ENCODE peak calls at places on chromosomes 3 and 15, in nine cellular contexts. X, W, S, O, I, D, Z, E and H are unnamed samples.

GRCh38 chr3:76470285-76470684 is 569.6 kb upstream of the ROBO2 start:
- DNase-seq in D (no peak), X (peak), Z (no peak), S (no peak), W (no peak), O (no peak), I (peak), E (no peak), H (peak)

GRCh38 chr15:40277472-40277871 is 5.4 kb downstream of the ANKRD63 start:
- DNase-seq in Z (no peak), I (no peak), S (no peak), E (no peak), D (no peak), O (no peak), W (no peak), X (no peak), H (no peak)

GRCh38 chr3:128435058-128435457 is 31.6 kb downstream of the DNAJB8 start:
- DNase-seq in X (no peak), D (no peak), I (peak), E (no peak), Z (no peak), W (no peak), O (no peak), S (peak), H (peak)

GRCh38 chr15:60964527-60964926 is 264.6 kb downstream of the RORA start:
- DNase-seq in D (no peak), W (no peak), E (no peak), I (no peak), X (no peak), S (peak), O (no peak), Z (peak), H (no peak)

GRCh38 chr15:84570164-84570692 is 30.6 kb upstream of the ZSCAN2 start:
- DNase-seq in O (peak), Z (peak), D (peak), S (peak), I (peak), X (no peak), E (no peak), W (peak), H (peak)

GRCh38 chr3:86547697-86548096 is 443.3 kb downstream of the VGLL3 start:
- DNase-seq in S (peak), W (no peak), X (no peak), Z (no peak), D (no peak), I (no peak), E (no peak), O (no peak), H (no peak)

GRCh38 chr15:87764461-87765236 is 491.9 kb downstream of the NTRK3 start:
- DNase-seq in S (peak), X (peak), Z (peak), O (no peak), I (peak), W (no peak), D (no peak), E (no peak), H (no peak)

GRCh38 chr15:88489321-88489720 is 21.8 kb downstream of the MRPS11 start:
- DNase-seq in Z (no peak), D (no peak), O (no peak), X (no peak), E (peak), W (no peak), S (peak), I (no peak), H (no peak)

GRCh38 chr3:53885239-53885638 is 3.3 kb upstream of the ACTR8 start:
- DNase-seq in X (no peak), S (no peak), E (no peak), Z (peak), W (no peak), I (no peak), O (no peak), D (no peak), H (peak)

GRCh38 chr3:12393894-12394293 is 90.4 kb upstream of the TSEN2 start:
- DNase-seq in S (no peak), D (no peak), X (no peak), Z (peak), O (no peak), E (no peak), I (peak), W (no peak), H (no peak)

GRCh38 chr3:12948891-12949711 is 107.7 kb upstream of the RPL32 start:
- DNase-seq in D (no peak), Z (no peak), O (no peak), W (no peak), S (no peak), I (peak), X (no peak), E (no peak), H (peak)

GRCh38 chr3:161859870-161860450 is 363.4 kb downstream of the OTOL1 start:
- DNase-seq in I (peak), O (no peak), W (no peak), Z (no peak), E (no peak), S (no peak), D (peak), X (no peak), H (no peak)

GRCh38 chr3:193831495-193832455 is 238.8 kb downstream of the OPA1 start:
- DNase-seq in I (no peak), O (no peak), D (no peak), Z (no peak), S (peak), W (no peak), E (no peak), X (peak), H (peak)

GRCh38 chr15:79091204-79091867 is 756 bp upstream of the RASGRF1 start:
- DNase-seq in I (no peak), S (peak), E (peak), W (no peak), X (no peak), D (peak), O (no peak), Z (peak), H (peak)

GRCh38 chr3:150727653-150728502 is 24.2 kb upstream of the ERICH6 start:
- DNase-seq in S (no peak), D (no peak), Z (no peak), E (no peak), X (no peak), I (no peak), O (no peak), W (no peak), H (no peak)

GRCh38 chr3:31550452-31551251 is 17.9 kb downstream of the STT3B start:
- DNase-seq in O (no peak), I (peak), X (no peak), D (peak), E (no peak), Z (peak), S (no peak), W (no peak), H (no peak)

GRCh38 chr15:40785814-40786213 is 16.0 kb downstream of the C15orf62 start:
- DNase-seq in Z (no peak), W (no peak), I (peak), S (no peak), E (no peak), X (no peak), O (no peak), D (no peak), H (no peak)

GRCh38 chr3:197468866-197469382 is 86.8 kb downstream of the BDH1 start:
- DNase-seq in S (peak), I (no peak), O (no peak), W (peak), D (no peak), X (no peak), E (no peak), Z (peak), H (no peak)

GRCh38 chr3:71444028-71444860 is 139.3 kb downstream of the FOXP1 start:
- DNase-seq in D (no peak), O (peak), S (no peak), E (no peak), Z (no peak), W (peak), I (peak), X (no peak), H (no peak)

GRCh38 chr15:85383470-85384148 is 3.2 kb downstream of the AKAP13 start:
- DNase-seq in I (no peak), X (no peak), O (no peak), S (no peak), W (no peak), D (no peak), E (no peak), Z (no peak), H (peak)

GRCh38 chr3:21185816-21186314 is 565.1 kb downstream of the ZNF385D start:
- DNase-seq in O (no peak), D (no peak), I (no peak), Z (no peak), W (no peak), E (no peak), S (no peak), X (peak), H (peak)

GRCh38 chr3:5055352-5056004 is 66.6 kb upstream of the ARL8B start:
- DNase-seq in W (no peak), D (no peak), X (no peak), E (no peak), S (no peak), O (no peak), I (no peak), Z (no peak), H (no peak)

GRCh38 chr15:65824031-65824743 is 32.1 kb upstream of the DENND4A start:
- DNase-seq in S (peak), O (peak), Z (peak), I (peak), X (no peak), E (peak), D (peak), W (peak), H (peak)

GRCh38 chr3:54830658-54831057 is 97.2 kb downstream of the LRTM1 start:
- DNase-seq in E (peak), Z (peak), W (peak), I (peak), D (no peak), X (no peak), O (no peak), S (peak), H (peak)

GRCh38 chr15:42845581-42845980 is 75.0 kb downstream of the TTBK2 start:
- DNase-seq in I (peak), D (no peak), Z (peak), X (no peak), S (no peak), O (no peak), E (no peak), W (no peak), H (no peak)

GRCh38 chr3:18501679-18502343 is 76.7 kb upstream of the SATB1 start:
- DNase-seq in S (peak), O (no peak), Z (no peak), I (peak), W (no peak), E (no peak), D (no peak), X (no peak), H (peak)

GRCh38 chr3:125683067-125683844 is 88.0 kb upstream of the OSBPL11 start:
- DNase-seq in Z (no peak), E (no peak), W (no peak), I (no peak), X (no peak), O (no peak), S (no peak), D (no peak), H (no peak)

GRCh38 chr3:179563298-179563934 is 690 bp downstream of the ACTL6A start:
- DNase-seq in S (peak), D (peak), X (no peak), Z (peak), E (peak), I (peak), O (peak), W (peak), H (peak)

GRCh38 chr3:171306631-171307030 is 153.6 kb downstream of the TNIK start:
- DNase-seq in Z (peak), X (peak), S (no peak), D (no peak), O (peak), W (peak), I (no peak), E (no peak), H (no peak)
- H3K4me3 ChIP-seq in Z (no peak), X (no peak), S (no peak), D (no peak), O (peak), W (no peak), I (no peak), E (no peak), H (no peak)

GRCh38 chr15:33124275-33124674 is 70.2 kb downstream of the FMN1 start:
- DNase-seq in D (no peak), S (no peak), W (no peak), Z (no peak), O (no peak), E (no peak), X (no peak), I (no peak), H (no peak)
- H3K4me3 ChIP-seq in D (no peak), S (no peak), W (no peak), Z (no peak), O (no peak), E (no peak), X (no peak), I (no peak), H (no peak)

GRCh38 chr15:91853968-91854943 is 748 bp downstream of the SLCO3A1 start:
- DNase-seq in X (no peak), O (peak), Z (peak), I (no peak), E (peak), W (peak), S (peak), D (peak), H (peak)
- H3K4me3 ChIP-seq in X (peak), O (peak), Z (peak), I (no peak), E (peak), W (peak), S (peak), D (peak), H (peak)

GRCh38 chr15:58477228-58477627 is 45.4 kb downstream of the LIPC start:
- DNase-seq in Z (no peak), O (no peak), W (no peak), S (no peak), D (no peak), E (no peak), I (no peak), X (no peak), H (no peak)

GRCh38 chr15:58476525-58477162 is 44.9 kb downstream of the LIPC start:
- DNase-seq in Z (no peak), O (no peak), X (no peak), I (no peak), D (no peak), E (no peak), S (no peak), W (no peak), H (no peak)

GRCh38 chr15:58474741-58475323 is 43.0 kb downstream of the LIPC start:
- DNase-seq in O (no peak), D (no peak), E (no peak), S (no peak), Z (no peak), X (no peak), I (no peak), W (no peak), H (no peak)

GRCh38 chr15:58473720-58474119 is 41.9 kb downstream of the LIPC start:
- DNase-seq in D (no peak), Z (peak), W (no peak), E (no peak), S (no peak), I (peak), O (no peak), X (peak), H (peak)

GRCh38 chr15:58475573-58476524 is 44.1 kb downstream of the LIPC start:
- DNase-seq in I (no peak), X (peak), E (no peak), W (no peak), D (no peak), S (no peak), O (no peak), Z (no peak), H (peak)
- H3K4me3 ChIP-seq in I (no peak), X (no peak), E (no peak), W (no peak), D (no peak), S (no peak), O (no peak), Z (no peak), H (no peak)

GRCh38 chr3:155009217-155009616 is 70.9 kb upstream of the MME start:
- DNase-seq in I (no peak), D (no peak), O (no peak), X (no peak), Z (no peak), W (no peak), S (no peak), E (no peak), H (no peak)

GRCh38 chr3:155013427-155013826 is 66.7 kb upstream of the MME start:
- DNase-seq in Z (no peak), W (no peak), D (no peak), I (no peak), O (no peak), E (no peak), X (no peak), S (no peak), H (no peak)

GRCh38 chr3:155012584-155012983 is 67.5 kb upstream of the MME start:
- DNase-seq in S (no peak), Z (no peak), O (no peak), E (no peak), I (peak), X (no peak), W (no peak), D (no peak), H (peak)

GRCh38 chr3:155007729-155008128 is 72.4 kb upstream of the MME start:
- DNase-seq in W (no peak), D (no peak), O (no peak), I (no peak), E (no peak), X (no peak), Z (no peak), S (no peak), H (no peak)

GRCh38 chr3:155010416-155010815 is 69.7 kb upstream of the MME start:
- DNase-seq in X (no peak), W (no peak), S (no peak), D (peak), Z (no peak), E (no peak), O (no peak), I (no peak), H (peak)
- H3K4me3 ChIP-seq in X (no peak), W (no peak), S (no peak), D (no peak), Z (no peak), E (no peak), O (no peak), I (no peak), H (no peak)

DNA sequence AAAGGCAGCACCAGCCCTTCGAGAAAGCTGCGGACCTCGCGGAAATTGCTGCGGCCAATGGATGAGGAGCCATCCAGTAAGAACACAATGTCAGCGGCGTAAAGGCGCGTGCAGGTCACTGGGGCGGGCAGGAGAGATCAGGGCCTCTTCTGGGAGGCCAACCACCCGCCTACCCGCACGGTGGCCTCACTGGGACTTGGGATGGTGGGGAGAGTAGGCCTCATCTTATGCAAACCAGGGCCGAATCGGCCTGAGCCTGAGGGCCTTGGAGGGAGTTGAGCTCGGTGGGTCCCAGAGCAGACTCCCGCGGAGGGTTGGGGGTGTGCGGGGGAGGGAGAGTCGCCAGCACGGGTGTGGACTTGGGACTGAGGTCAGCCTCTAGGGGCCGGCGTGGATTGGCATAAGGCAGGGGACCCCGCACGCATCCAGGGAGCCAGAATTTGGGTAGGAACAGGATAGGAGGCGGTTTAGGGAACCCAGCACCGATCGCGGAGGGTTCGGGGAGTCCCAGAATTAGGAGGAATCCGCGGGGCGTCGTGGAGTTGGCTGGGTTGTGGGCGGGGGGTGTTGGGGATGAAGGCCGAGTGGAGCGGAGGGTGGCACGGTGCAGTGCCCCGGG is 589 bp downstream of the COL7A1 start:
- DNase-seq in D (no peak), E (peak), Z (peak), X (no peak), O (no peak), W (no peak), S (peak), I (no peak), H (no peak)
- H3K4me3 ChIP-seq in D (no peak), E (peak), Z (peak), X (peak), O (peak), W (peak), S (no peak), I (no peak), H (peak)

GRCh38 chr3:122247087-122247824 is 63.8 kb downstream of the CASR start:
- DNase-seq in I (no peak), X (no peak), E (no peak), S (no peak), D (no peak), W (no peak), O (no peak), Z (no peak), H (no peak)

GRCh38 chr3:122247825-122248185 is 64.3 kb downstream of the CASR start:
- DNase-seq in I (no peak), D (no peak), X (peak), E (no peak), Z (no peak), S (no peak), W (no peak), O (no peak), H (no peak)

GRCh38 chr3:122251428-122251827 is 68.0 kb downstream of the CASR start:
- DNase-seq in S (no peak), X (no peak), W (no peak), Z (no peak), O (no peak), D (no peak), E (no peak), I (no peak), H (no peak)

GRCh38 chr3:122246214-122246613 is 62.7 kb downstream of the CASR start:
- DNase-seq in X (no peak), W (no peak), I (no peak), Z (no peak), S (no peak), O (no peak), E (no peak), D (no peak), H (no peak)

GRCh38 chr3:122245513-122246174 is 62.2 kb downstream of the CASR start:
- DNase-seq in W (no peak), D (no peak), S (no peak), I (peak), E (no peak), Z (peak), X (no peak), O (no peak), H (no peak)
- H3K4me3 ChIP-seq in W (no peak), D (no peak), S (no peak), I (no peak), E (no peak), Z (no peak), X (no peak), O (peak), H (no peak)